ENCODE peak calls at places on chromosomes 11 and 22, in nine cellular contexts. N, B, O, Y, U, G, A, Z and L are unnamed samples.

GRCh38 chr11:9840460-9841004 is 176.7 kb downstream of the SWAP70 start:
- DNase-seq in N (no peak), B (no peak), O (no peak), Y (no peak), U (no peak), G (no peak), A (no peak), Z (no peak), L (no peak)

GRCh38 chr11:17378655-17379054 is 9.8 kb downstream of the KCNJ11 start:
- DNase-seq in N (no peak), B (no peak), O (no peak), Y (no peak), U (no peak), G (no peak), A (no peak), Z (no peak), L (no peak)

GRCh38 chr22:24994070-24994763 is 41.7 kb downstream of the KIAA1671 start:
- DNase-seq in N (no peak), B (peak; percentile 64), O (no peak), Y (peak; percentile 62), U (no peak), G (no peak), A (no peak), Z (no peak), L (no peak)

GRCh38 chr11:78698612-78699011 is 123.9 kb upstream of the NARS2 start:
- DNase-seq in N (no peak), B (no peak), O (no peak), Y (peak; percentile 93), U (peak; percentile 80), G (no peak), A (no peak), Z (peak; percentile 81), L (no peak)

GRCh38 chr22:41474878-41475451 is 6.0 kb downstream of the ACO2 start:
- DNase-seq in N (no peak), B (no peak), O (no peak), Y (no peak), U (no peak), G (no peak), A (no peak), Z (no peak), L (no peak)

GRCh38 chr11:90500922-90501568 is 278.2 kb upstream of the CHORDC1 start:
- DNase-seq in N (no peak), B (no peak), O (no peak), Y (no peak), U (no peak), G (no peak), A (no peak), Z (no peak), L (no peak)

GRCh38 chr11:110425751-110426545 is 3.8 kb upstream of the FDX1 start:
- DNase-seq in N (no peak), B (no peak), O (no peak), Y (peak; percentile 69), U (peak; percentile 88), G (no peak), A (no peak), Z (no peak), L (no peak)

GRCh38 chr11:72896431-72896830 is 82.2 kb downstream of the ATG16L2 start:
- DNase-seq in N (no peak), B (no peak), O (no peak), Y (no peak), U (no peak), G (no peak), A (no peak), Z (no peak), L (no peak)

GRCh38 chr11:129223701-129224149 is 31.6 kb upstream of the ARHGAP32 start:
- DNase-seq in N (no peak), B (no peak), O (no peak), Y (peak; percentile 92), U (peak; percentile 45), G (no peak), A (no peak), Z (no peak), L (no peak)

GRCh38 chr11:78417175-78417887 is at the start of gene GAB2:
- DNase-seq in N (no peak), B (no peak), O (no peak), Y (no peak), U (no peak), G (peak; percentile 53), A (peak; percentile 12), Z (no peak), L (no peak)

GRCh38 chr11:35292290-35292689 is 127.1 kb downstream of the SLC1A2 start:
- DNase-seq in N (no peak), B (peak; percentile 12), O (no peak), Y (no peak), U (no peak), G (no peak), A (no peak), Z (no peak), L (no peak)

GRCh38 chr11:71164186-71164585 is 88.2 kb downstream of the SHANK2 start:
- DNase-seq in N (no peak), B (no peak), O (no peak), Y (no peak), U (no peak), G (no peak), A (no peak), Z (no peak), L (no peak)

GRCh38 chr11:38865922-38866321 is 2267.9 kb upstream of the RAG2 start:
- DNase-seq in N (no peak), B (no peak), O (no peak), Y (no peak), U (no peak), G (no peak), A (no peak), Z (no peak), L (no peak)

GRCh38 chr22:43516996-43517635 is 105.3 kb downstream of the MPPED1 start:
- DNase-seq in N (no peak), B (no peak), O (no peak), Y (no peak), U (no peak), G (no peak), A (no peak), Z (no peak), L (no peak)

GRCh38 chr11:110573411-110573810 is 138.8 kb downstream of the ARHGAP20 start:
- DNase-seq in N (no peak), B (no peak), O (no peak), Y (no peak), U (no peak), G (no peak), A (no peak), Z (no peak), L (no peak)

GRCh38 chr22:18065256-18065655 is 12.5 kb upstream of the PEX26 start:
- DNase-seq in N (peak; percentile 37), B (peak; percentile 43), O (no peak), Y (no peak), U (no peak), G (no peak), A (no peak), Z (no peak), L (no peak)

GRCh38 chr11:6232899-6233298 is 1.5 kb downstream of the FHIP1B start:
- DNase-seq in N (no peak), B (no peak), O (no peak), Y (no peak), U (no peak), G (no peak), A (no peak), Z (no peak), L (no peak)

GRCh38 chr11:6237271-6237670 is 1.6 kb upstream of the CNGA4 start:
- DNase-seq in N (no peak), B (no peak), O (no peak), Y (no peak), U (no peak), G (no peak), A (no peak), Z (no peak), L (no peak)

GRCh38 chr11:6237903-6238302 is 986 bp upstream of the CNGA4 start:
- DNase-seq in N (no peak), B (no peak), O (no peak), Y (no peak), U (no peak), G (no peak), A (no peak), Z (no peak), L (no peak)

GRCh38 chr11:6233984-6234313 is 487 bp downstream of the FHIP1B start:
- DNase-seq in N (no peak), B (no peak), O (no peak), Y (no peak), U (no peak), G (no peak), A (no peak), Z (no peak), L (no peak)

GRCh38 chr11:6234314-6235031 is at the start of gene FHIP1B:
- DNase-seq in N (peak; percentile 100), B (peak; percentile 100), O (peak; percentile 97), Y (peak; percentile 100), U (peak; percentile 100), G (peak; percentile 98), A (peak; percentile 100), Z (peak; percentile 99), L (peak; percentile 99)
- TF ChIP-seq CTCF in N (peak; percentile 17), B (no peak), O (no peak), Y (no peak), U (no peak), G (no peak), A (no peak), Z (no peak), L (no peak)

GRCh38 chr22:36384766-36385400 is 2.9 kb downstream of the MYH9 start:
- DNase-seq in N (no peak), B (peak; percentile 75), O (no peak), Y (peak; percentile 55), U (no peak), G (peak; percentile 62), A (no peak), Z (no peak), L (no peak)
- TF ChIP-seq CTCF in N (peak; percentile 22), B (no peak), O (no peak), Y (peak; percentile 1), U (no peak), G (no peak), A (no peak), Z (no peak), L (peak; percentile 57)

GRCh38 chr11:92882828-92883611 is 86.4 kb upstream of the MTNR1B start:
- DNase-seq in N (peak; percentile 56), B (no peak), O (no peak), Y (no peak), U (no peak), G (no peak), A (no peak), Z (no peak), L (no peak)
- TF ChIP-seq CTCF in N (no peak), B (no peak), O (no peak), Y (no peak), U (no peak), G (no peak), A (no peak), Z (no peak), L (no peak)

DNA sequence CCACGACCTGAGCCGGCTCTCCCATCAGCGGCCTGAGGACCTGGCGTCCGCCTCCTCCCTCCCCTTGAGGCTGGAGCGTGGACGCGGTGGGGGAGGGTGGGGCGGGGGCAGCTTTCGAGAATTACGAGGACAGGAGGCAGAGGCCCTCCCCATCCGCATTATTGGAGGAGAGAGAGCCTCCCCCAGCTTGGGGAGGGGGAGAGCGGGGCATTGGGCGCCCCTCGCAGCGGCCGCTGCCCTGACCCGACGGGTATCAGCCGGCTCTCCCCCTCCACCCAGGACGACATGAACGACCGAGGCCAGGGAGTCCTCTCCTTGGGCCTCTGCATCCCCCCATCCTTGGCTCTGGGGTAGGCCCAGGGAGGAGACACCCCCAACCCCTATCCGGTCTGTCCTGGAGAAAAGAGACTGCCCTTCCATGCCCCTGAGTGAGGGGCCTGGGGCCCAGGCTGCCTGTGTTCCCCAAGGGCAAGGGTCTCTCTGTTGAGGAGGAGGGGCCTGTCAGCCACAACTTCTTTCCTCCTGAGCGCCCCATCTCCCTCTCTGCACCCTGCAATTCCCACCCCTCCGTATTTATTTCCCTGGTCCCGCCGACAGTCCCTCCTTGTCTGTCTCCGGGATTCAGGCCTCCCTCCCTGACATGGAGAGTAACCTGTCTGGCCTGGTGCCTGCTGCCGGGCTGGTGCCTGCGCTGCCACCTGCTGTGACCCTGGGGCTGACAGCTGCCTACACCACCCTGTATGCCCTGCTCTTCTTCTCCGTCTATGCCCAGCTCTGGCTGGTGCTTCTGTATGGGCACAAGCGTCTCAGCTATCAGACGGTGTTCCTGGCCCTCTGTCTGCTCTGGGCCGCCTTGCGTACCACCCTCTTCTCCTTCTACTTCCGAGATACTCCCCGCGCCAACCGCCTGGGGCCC is 495 bp downstream of the GPR137 start:
- DNase-seq in N (no peak), B (no peak), O (no peak), Y (no peak), U (no peak), G (no peak), A (peak; percentile 62), Z (no peak), L (no peak)
- TF ChIP-seq CTCF in N (no peak), B (no peak), O (no peak), Y (no peak), U (no peak), G (no peak), A (peak; percentile 25), Z (no peak), L (no peak)